ENCODE peak calls at places on chromosomes 2 and 18, in nine cellular contexts. One of them, this sample, is unnamed.

GRCh38 chr2:232901711-232902578 is 31.9 kb downstream of the SNORC start:
- DNase-seq in cardiac muscle cell: no peak
- DNase-seq in tibial artery: peak
- DNase-seq in spleen: no peak
- DNase-seq in dorsolateral prefrontal cortex: no peak
- DNase-seq in lower lobe of right lung: no peak
- DNase-seq in CD4-positive, CD25-positive, alpha-beta regulatory T cell: no peak
- DNase-seq in lung: no peak
- DNase-seq in A549: peak
- DNase-seq in this sample: no peak

GRCh38 chr18:76396792-76397191 is 98.2 kb downstream of the ZNF516 start:
- DNase-seq in cardiac muscle cell: no peak
- DNase-seq in tibial artery: no peak
- DNase-seq in spleen: no peak
- DNase-seq in A549: no peak
- DNase-seq in CD4-positive, CD25-positive, alpha-beta regulatory T cell: no peak
- DNase-seq in lung: no peak
- DNase-seq in lower lobe of right lung: no peak
- DNase-seq in dorsolateral prefrontal cortex: no peak
- DNase-seq in this sample: no peak

GRCh38 chr2:32442020-32442467 is 85.2 kb downstream of the BIRC6 start:
- DNase-seq in spleen: no peak
- DNase-seq in CD4-positive, CD25-positive, alpha-beta regulatory T cell: no peak
- DNase-seq in lung: no peak
- DNase-seq in tibial artery: no peak
- DNase-seq in cardiac muscle cell: no peak
- DNase-seq in A549: no peak
- DNase-seq in dorsolateral prefrontal cortex: no peak
- DNase-seq in lower lobe of right lung: no peak
- DNase-seq in this sample: no peak

GRCh38 chr2:130190237-130190636 is 8.0 kb downstream of the TUBA3E start:
- DNase-seq in lower lobe of right lung: no peak
- DNase-seq in spleen: peak
- DNase-seq in dorsolateral prefrontal cortex: no peak
- DNase-seq in lung: no peak
- DNase-seq in CD4-positive, CD25-positive, alpha-beta regulatory T cell: no peak
- DNase-seq in tibial artery: no peak
- DNase-seq in cardiac muscle cell: no peak
- DNase-seq in A549: no peak
- DNase-seq in this sample: no peak

GRCh38 chr18:23260932-23261590 is 125.8 kb downstream of the CABLES1 start:
- DNase-seq in tibial artery: no peak
- DNase-seq in CD4-positive, CD25-positive, alpha-beta regulatory T cell: no peak
- DNase-seq in spleen: no peak
- DNase-seq in lower lobe of right lung: no peak
- DNase-seq in cardiac muscle cell: no peak
- DNase-seq in dorsolateral prefrontal cortex: no peak
- DNase-seq in A549: no peak
- DNase-seq in lung: no peak
- DNase-seq in this sample: no peak

GRCh38 chr2:112814278-112814677 is 22.3 kb downstream of the IL1B start:
- DNase-seq in lower lobe of right lung: no peak
- DNase-seq in tibial artery: no peak
- DNase-seq in CD4-positive, CD25-positive, alpha-beta regulatory T cell: no peak
- DNase-seq in lung: no peak
- DNase-seq in A549: no peak
- DNase-seq in dorsolateral prefrontal cortex: no peak
- DNase-seq in spleen: no peak
- DNase-seq in cardiac muscle cell: no peak
- DNase-seq in this sample: peak

GRCh38 chr18:38369772-38370690 is 804.4 kb upstream of the CELF4 start:
- DNase-seq in tibial artery: no peak
- DNase-seq in CD4-positive, CD25-positive, alpha-beta regulatory T cell: no peak
- DNase-seq in lung: no peak
- DNase-seq in lower lobe of right lung: no peak
- DNase-seq in dorsolateral prefrontal cortex: no peak
- DNase-seq in A549: no peak
- DNase-seq in cardiac muscle cell: no peak
- DNase-seq in spleen: no peak
- DNase-seq in this sample: no peak

GRCh38 chr2:127133793-127134192 is 26.8 kb upstream of the BIN1 start:
- DNase-seq in lower lobe of right lung: no peak
- DNase-seq in lung: no peak
- DNase-seq in dorsolateral prefrontal cortex: no peak
- DNase-seq in CD4-positive, CD25-positive, alpha-beta regulatory T cell: no peak
- DNase-seq in spleen: no peak
- DNase-seq in A549: no peak
- DNase-seq in tibial artery: no peak
- DNase-seq in cardiac muscle cell: no peak
- DNase-seq in this sample: no peak

DNA sequence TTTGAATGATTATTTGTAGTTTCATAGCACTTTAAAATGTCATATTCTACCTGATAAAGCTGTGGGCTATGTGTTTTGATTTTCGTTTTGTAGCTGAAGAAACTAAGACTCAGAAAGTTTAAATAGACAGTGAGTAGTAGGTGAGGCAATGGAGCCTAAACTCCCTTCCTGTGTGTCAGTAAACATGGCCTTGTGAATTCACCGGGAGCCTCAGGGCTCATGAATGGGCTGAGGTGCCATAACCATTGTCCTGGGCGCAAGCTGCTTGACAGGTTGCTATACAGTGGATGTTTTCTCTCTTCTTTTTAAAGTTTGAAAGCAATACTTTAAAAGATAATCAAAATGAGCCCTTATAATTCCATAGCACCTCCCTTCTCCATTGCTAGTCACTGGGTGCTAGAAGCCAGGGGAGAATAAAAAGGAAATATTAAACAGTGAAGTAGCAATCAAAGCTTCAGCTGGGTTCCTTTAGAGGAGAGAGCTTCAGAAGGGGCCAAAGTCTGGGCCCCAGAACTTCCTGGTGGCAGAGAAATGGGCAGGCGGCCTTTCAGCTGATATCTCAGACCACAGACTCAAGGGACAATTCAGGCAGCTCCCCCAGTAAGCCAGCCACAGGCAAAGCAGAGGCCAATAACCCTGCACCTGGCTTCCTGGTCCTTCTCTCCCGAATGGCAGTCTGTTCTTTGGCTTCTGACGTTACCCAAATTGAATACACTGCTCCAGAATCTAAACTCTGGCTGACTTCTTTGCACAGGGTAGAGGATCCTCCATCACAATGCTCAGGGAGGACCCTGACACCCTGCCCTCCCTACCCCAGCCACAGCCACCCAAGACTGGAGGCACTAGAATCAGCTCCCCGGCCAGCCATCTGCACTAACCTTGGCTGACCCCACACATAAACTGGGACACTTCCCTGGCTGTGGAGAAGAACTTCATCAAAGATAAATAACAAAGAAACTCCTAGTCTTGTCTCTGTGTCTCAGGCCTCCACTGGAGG is 51.8 kb upstream of the NPAS2 start:
- DNase-seq in dorsolateral prefrontal cortex: no peak
- DNase-seq in lung: no peak
- DNase-seq in A549: no peak
- DNase-seq in lower lobe of right lung: no peak
- DNase-seq in CD4-positive, CD25-positive, alpha-beta regulatory T cell: no peak
- DNase-seq in spleen: no peak
- DNase-seq in tibial artery: no peak
- DNase-seq in cardiac muscle cell: no peak
- DNase-seq in this sample: no peak
- H3K27ac ChIP-seq in dorsolateral prefrontal cortex: no peak
- H3K27ac ChIP-seq in lung: no peak
- H3K27ac ChIP-seq in A549: peak
- H3K27ac ChIP-seq in lower lobe of right lung: no peak
- H3K27ac ChIP-seq in CD4-positive, CD25-positive, alpha-beta regulatory T cell: no peak
- H3K27ac ChIP-seq in spleen: no peak
- H3K27ac ChIP-seq in tibial artery: no peak
- H3K27ac ChIP-seq in cardiac muscle cell: no peak
- H3K27ac ChIP-seq in this sample: no peak

GRCh38 chr2:24830351-24830750 is 37.1 kb downstream of the CENPO start:
- DNase-seq in spleen: peak
- DNase-seq in tibial artery: peak
- DNase-seq in lung: no peak
- DNase-seq in cardiac muscle cell: no peak
- DNase-seq in lower lobe of right lung: no peak
- DNase-seq in dorsolateral prefrontal cortex: no peak
- DNase-seq in CD4-positive, CD25-positive, alpha-beta regulatory T cell: no peak
- DNase-seq in A549: peak
- DNase-seq in this sample: no peak

GRCh38 chr2:24825883-24826800 is 32.9 kb downstream of the CENPO start:
- DNase-seq in tibial artery: peak
- DNase-seq in A549: no peak
- DNase-seq in spleen: peak
- DNase-seq in lung: no peak
- DNase-seq in CD4-positive, CD25-positive, alpha-beta regulatory T cell: no peak
- DNase-seq in dorsolateral prefrontal cortex: peak
- DNase-seq in cardiac muscle cell: no peak
- DNase-seq in lower lobe of right lung: no peak
- DNase-seq in this sample: no peak

GRCh38 chr2:24824966-24825882 is 32.0 kb downstream of the CENPO start:
- DNase-seq in cardiac muscle cell: no peak
- DNase-seq in dorsolateral prefrontal cortex: no peak
- DNase-seq in lung: no peak
- DNase-seq in A549: peak
- DNase-seq in spleen: peak
- DNase-seq in tibial artery: peak
- DNase-seq in CD4-positive, CD25-positive, alpha-beta regulatory T cell: no peak
- DNase-seq in lower lobe of right lung: no peak
- DNase-seq in this sample: no peak

GRCh38 chr2:24828641-24829040 is 35.4 kb downstream of the CENPO start:
- DNase-seq in spleen: peak
- DNase-seq in cardiac muscle cell: no peak
- DNase-seq in lung: no peak
- DNase-seq in tibial artery: peak
- DNase-seq in lower lobe of right lung: no peak
- DNase-seq in A549: no peak
- DNase-seq in dorsolateral prefrontal cortex: peak
- DNase-seq in CD4-positive, CD25-positive, alpha-beta regulatory T cell: no peak
- DNase-seq in this sample: no peak

GRCh38 chr2:24827321-24828261 is 34.4 kb downstream of the CENPO start:
- DNase-seq in CD4-positive, CD25-positive, alpha-beta regulatory T cell: peak
- DNase-seq in tibial artery: peak
- DNase-seq in lung: peak
- DNase-seq in cardiac muscle cell: peak
- DNase-seq in A549: peak
- DNase-seq in dorsolateral prefrontal cortex: peak
- DNase-seq in spleen: peak
- DNase-seq in lower lobe of right lung: peak
- DNase-seq in this sample: peak
- H3K27ac ChIP-seq in CD4-positive, CD25-positive, alpha-beta regulatory T cell: peak
- H3K27ac ChIP-seq in tibial artery: no peak
- H3K27ac ChIP-seq in lung: no peak
- H3K27ac ChIP-seq in cardiac muscle cell: no peak
- H3K27ac ChIP-seq in A549: peak
- H3K27ac ChIP-seq in dorsolateral prefrontal cortex: peak
- H3K27ac ChIP-seq in spleen: no peak
- H3K27ac ChIP-seq in lower lobe of right lung: no peak
- H3K27ac ChIP-seq in this sample: no peak

GRCh38 chr18:51446571-51447210 is 249.2 kb upstream of the MEX3C start:
- DNase-seq in spleen: no peak
- DNase-seq in dorsolateral prefrontal cortex: no peak
- DNase-seq in cardiac muscle cell: no peak
- DNase-seq in lower lobe of right lung: no peak
- DNase-seq in lung: no peak
- DNase-seq in A549: no peak
- DNase-seq in CD4-positive, CD25-positive, alpha-beta regulatory T cell: no peak
- DNase-seq in tibial artery: no peak
- DNase-seq in this sample: no peak

GRCh38 chr18:51448949-51449348 is 251.5 kb upstream of the MEX3C start:
- DNase-seq in lower lobe of right lung: no peak
- DNase-seq in cardiac muscle cell: no peak
- DNase-seq in tibial artery: no peak
- DNase-seq in lung: no peak
- DNase-seq in spleen: no peak
- DNase-seq in CD4-positive, CD25-positive, alpha-beta regulatory T cell: no peak
- DNase-seq in A549: no peak
- DNase-seq in dorsolateral prefrontal cortex: no peak
- DNase-seq in this sample: no peak

GRCh38 chr18:51447351-51447896 is 249.9 kb upstream of the MEX3C start:
- DNase-seq in CD4-positive, CD25-positive, alpha-beta regulatory T cell: no peak
- DNase-seq in lung: no peak
- DNase-seq in A549: no peak
- DNase-seq in dorsolateral prefrontal cortex: peak
- DNase-seq in lower lobe of right lung: no peak
- DNase-seq in cardiac muscle cell: peak
- DNase-seq in spleen: no peak
- DNase-seq in tibial artery: no peak
- DNase-seq in this sample: no peak

GRCh38 chr18:51453594-51453993 is 256.1 kb upstream of the MEX3C start:
- DNase-seq in spleen: no peak
- DNase-seq in CD4-positive, CD25-positive, alpha-beta regulatory T cell: no peak
- DNase-seq in lung: no peak
- DNase-seq in lower lobe of right lung: no peak
- DNase-seq in dorsolateral prefrontal cortex: no peak
- DNase-seq in tibial artery: no peak
- DNase-seq in cardiac muscle cell: no peak
- DNase-seq in A549: no peak
- DNase-seq in this sample: no peak

GRCh38 chr18:51447943-51448342 is 250.5 kb upstream of the MEX3C start:
- DNase-seq in A549: no peak
- DNase-seq in CD4-positive, CD25-positive, alpha-beta regulatory T cell: no peak
- DNase-seq in lung: no peak
- DNase-seq in dorsolateral prefrontal cortex: no peak
- DNase-seq in spleen: no peak
- DNase-seq in lower lobe of right lung: no peak
- DNase-seq in cardiac muscle cell: no peak
- DNase-seq in tibial artery: no peak
- DNase-seq in this sample: no peak
- H3K27ac ChIP-seq in A549: no peak
- H3K27ac ChIP-seq in CD4-positive, CD25-positive, alpha-beta regulatory T cell: no peak
- H3K27ac ChIP-seq in lung: no peak
- H3K27ac ChIP-seq in dorsolateral prefrontal cortex: no peak
- H3K27ac ChIP-seq in spleen: no peak
- H3K27ac ChIP-seq in lower lobe of right lung: no peak
- H3K27ac ChIP-seq in cardiac muscle cell: no peak
- H3K27ac ChIP-seq in tibial artery: no peak
- H3K27ac ChIP-seq in this sample: no peak

GRCh38 chr2:37281916-37282315 is 42.7 kb downstream of the PRKD3 start:
- DNase-seq in cardiac muscle cell: no peak
- DNase-seq in spleen: no peak
- DNase-seq in tibial artery: no peak
- DNase-seq in A549: no peak
- DNase-seq in dorsolateral prefrontal cortex: no peak
- DNase-seq in lower lobe of right lung: no peak
- DNase-seq in lung: no peak
- DNase-seq in CD4-positive, CD25-positive, alpha-beta regulatory T cell: no peak
- DNase-seq in this sample: no peak

GRCh38 chr2:37287966-37288365 is 36.7 kb downstream of the PRKD3 start:
- DNase-seq in dorsolateral prefrontal cortex: no peak
- DNase-seq in CD4-positive, CD25-positive, alpha-beta regulatory T cell: no peak
- DNase-seq in cardiac muscle cell: no peak
- DNase-seq in tibial artery: no peak
- DNase-seq in lower lobe of right lung: no peak
- DNase-seq in A549: peak
- DNase-seq in spleen: no peak
- DNase-seq in lung: no peak
- DNase-seq in this sample: peak

GRCh38 chr2:37282746-37283145 is 41.9 kb downstream of the PRKD3 start:
- DNase-seq in lung: no peak
- DNase-seq in cardiac muscle cell: no peak
- DNase-seq in lower lobe of right lung: no peak
- DNase-seq in tibial artery: no peak
- DNase-seq in spleen: no peak
- DNase-seq in dorsolateral prefrontal cortex: no peak
- DNase-seq in A549: no peak
- DNase-seq in CD4-positive, CD25-positive, alpha-beta regulatory T cell: no peak
- DNase-seq in this sample: no peak

GRCh38 chr2:37284386-37284785 is 40.2 kb downstream of the PRKD3 start:
- DNase-seq in CD4-positive, CD25-positive, alpha-beta regulatory T cell: no peak
- DNase-seq in spleen: no peak
- DNase-seq in cardiac muscle cell: no peak
- DNase-seq in lower lobe of right lung: no peak
- DNase-seq in lung: no peak
- DNase-seq in tibial artery: no peak
- DNase-seq in dorsolateral prefrontal cortex: no peak
- DNase-seq in A549: no peak
- DNase-seq in this sample: no peak

DNA sequence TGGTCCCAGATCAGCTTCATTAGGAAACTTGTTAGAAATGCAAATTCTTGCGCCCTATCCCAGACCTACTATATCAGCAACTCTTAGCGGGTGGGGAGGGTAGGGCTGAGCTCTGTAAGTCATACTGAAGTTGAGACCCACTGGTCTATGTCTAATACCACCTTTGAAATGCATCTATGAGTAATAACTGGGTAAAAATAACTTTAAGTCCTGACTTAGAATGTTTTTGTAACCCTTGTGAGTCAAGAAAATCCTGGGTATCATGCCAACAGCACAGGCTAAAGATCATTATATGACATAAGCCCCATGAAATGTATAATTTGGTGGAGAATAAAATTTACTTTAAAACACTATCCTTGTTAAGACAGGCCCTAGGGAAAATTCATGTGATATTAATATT is 41.4 kb downstream of the PRKD3 start:
- DNase-seq in CD4-positive, CD25-positive, alpha-beta regulatory T cell: no peak
- DNase-seq in tibial artery: no peak
- DNase-seq in lower lobe of right lung: no peak
- DNase-seq in lung: no peak
- DNase-seq in A549: no peak
- DNase-seq in cardiac muscle cell: no peak
- DNase-seq in dorsolateral prefrontal cortex: no peak
- DNase-seq in spleen: no peak
- DNase-seq in this sample: no peak
- H3K27ac ChIP-seq in CD4-positive, CD25-positive, alpha-beta regulatory T cell: no peak
- H3K27ac ChIP-seq in tibial artery: peak
- H3K27ac ChIP-seq in lower lobe of right lung: no peak
- H3K27ac ChIP-seq in lung: no peak
- H3K27ac ChIP-seq in A549: no peak
- H3K27ac ChIP-seq in cardiac muscle cell: no peak
- H3K27ac ChIP-seq in dorsolateral prefrontal cortex: no peak
- H3K27ac ChIP-seq in spleen: no peak
- H3K27ac ChIP-seq in this sample: no peak

This sample was measured in neural progenitor cell.